ENCODE peak calls at places on chromosomes 11 and 22, in seven cellular contexts. One of them, this sample, is unnamed.
A peak's percentile ranks its signal among the peaks of the same experiment; 100 is the strongest.

GRCh38 chr22:34493471-34493870 is 572.5 kb upstream of the ISX start:
- DNase-seq in H9: no peak
- DNase-seq in body of pancreas: no peak
- DNase-seq in astrocyte: no peak
- DNase-seq in coronary artery: no peak
- DNase-seq in WTC11: no peak
- DNase-seq in suprapubic skin: no peak
- DNase-seq in this sample: no peak

GRCh38 chr11:113874096-113874919 is 1.1 kb downstream of the USP28 start:
- DNase-seq in body of pancreas: no peak
- DNase-seq in suprapubic skin: no peak
- DNase-seq in astrocyte: peak; percentile 5
- DNase-seq in H9: no peak
- DNase-seq in coronary artery: no peak
- DNase-seq in WTC11: no peak
- DNase-seq in this sample: no peak

GRCh38 chr22:45680932-45681700 is 9.5 kb downstream of the ATXN10 start:
- DNase-seq in coronary artery: no peak
- DNase-seq in WTC11: no peak
- DNase-seq in body of pancreas: no peak
- DNase-seq in suprapubic skin: no peak
- DNase-seq in H9: no peak
- DNase-seq in astrocyte: peak; percentile 95
- DNase-seq in this sample: no peak

GRCh38 chr11:70930215-70930614 is 322.2 kb downstream of the SHANK2 start:
- DNase-seq in astrocyte: no peak
- DNase-seq in WTC11: no peak
- DNase-seq in suprapubic skin: no peak
- DNase-seq in H9: no peak
- DNase-seq in coronary artery: no peak
- DNase-seq in body of pancreas: no peak
- DNase-seq in this sample: no peak

GRCh38 chr11:58958500-58958899 is 19.2 kb downstream of the GLYATL1 start:
- DNase-seq in H9: peak; percentile 42
- DNase-seq in body of pancreas: peak; percentile 39
- DNase-seq in coronary artery: no peak
- DNase-seq in suprapubic skin: no peak
- DNase-seq in astrocyte: no peak
- DNase-seq in WTC11: peak; percentile 57
- DNase-seq in this sample: peak; percentile 53

GRCh38 chr11:73386026-73386425 is 9.8 kb downstream of the RELT start:
- DNase-seq in coronary artery: no peak
- DNase-seq in suprapubic skin: no peak
- DNase-seq in H9: no peak
- DNase-seq in WTC11: no peak
- DNase-seq in body of pancreas: no peak
- DNase-seq in astrocyte: no peak
- DNase-seq in this sample: peak; percentile 80

GRCh38 chr11:107549253-107549953 is 16.1 kb downstream of the ALKBH8 start:
- DNase-seq in coronary artery: no peak
- DNase-seq in H9: no peak
- DNase-seq in suprapubic skin: no peak
- DNase-seq in astrocyte: no peak
- DNase-seq in body of pancreas: peak; percentile 17
- DNase-seq in WTC11: no peak
- DNase-seq in this sample: no peak

GRCh38 chr11:102853055-102853454 is 9.6 kb upstream of the MMP3 start:
- DNase-seq in coronary artery: no peak
- DNase-seq in WTC11: no peak
- DNase-seq in H9: no peak
- DNase-seq in suprapubic skin: no peak
- DNase-seq in astrocyte: no peak
- DNase-seq in body of pancreas: no peak
- DNase-seq in this sample: no peak

GRCh38 chr11:43954241-43954640 is 11.8 kb downstream of the C11orf96 start:
- DNase-seq in coronary artery: no peak
- DNase-seq in suprapubic skin: no peak
- DNase-seq in astrocyte: no peak
- DNase-seq in WTC11: no peak
- DNase-seq in H9: peak; percentile 74
- DNase-seq in body of pancreas: no peak
- DNase-seq in this sample: no peak

GRCh38 chr22:38270091-38270972 is 2.5 kb downstream of the TMEM184B start:
- DNase-seq in H9: peak; percentile 19
- DNase-seq in body of pancreas: no peak
- DNase-seq in astrocyte: no peak
- DNase-seq in coronary artery: no peak
- DNase-seq in WTC11: no peak
- DNase-seq in suprapubic skin: no peak
- DNase-seq in this sample: no peak

GRCh38 chr11:28696591-28696990 is 588.4 kb downstream of the METTL15 start:
- DNase-seq in suprapubic skin: no peak
- DNase-seq in H9: no peak
- DNase-seq in body of pancreas: no peak
- DNase-seq in coronary artery: no peak
- DNase-seq in astrocyte: peak; percentile 39
- DNase-seq in WTC11: no peak
- DNase-seq in this sample: no peak

GRCh38 chr11:65489061-65489705 is 9.7 kb upstream of the MALAT1 start:
- DNase-seq in astrocyte: peak; percentile 87
- DNase-seq in suprapubic skin: peak; percentile 79
- DNase-seq in coronary artery: peak; percentile 98
- DNase-seq in WTC11: peak; percentile 79
- DNase-seq in H9: peak; percentile 93
- DNase-seq in body of pancreas: peak; percentile 49
- DNase-seq in this sample: no peak

GRCh38 chr11:41201156-41201555 is 258.3 kb downstream of the LRRC4C start:
- DNase-seq in H9: peak; percentile 54
- DNase-seq in WTC11: peak; percentile 75
- DNase-seq in coronary artery: no peak
- DNase-seq in astrocyte: peak; percentile 14
- DNase-seq in suprapubic skin: no peak
- DNase-seq in body of pancreas: no peak
- DNase-seq in this sample: no peak

GRCh38 chr22:30183861-30184278 is 62.7 kb downstream of the LIF start:
- DNase-seq in H9: no peak
- DNase-seq in astrocyte: peak; percentile 72
- DNase-seq in suprapubic skin: no peak
- DNase-seq in body of pancreas: no peak
- DNase-seq in coronary artery: no peak
- DNase-seq in WTC11: no peak
- DNase-seq in this sample: no peak

GRCh38 chr11:17385926-17386325 is 2.5 kb downstream of the KCNJ11 start:
- DNase-seq in body of pancreas: no peak
- DNase-seq in H9: no peak
- DNase-seq in astrocyte: no peak
- DNase-seq in coronary artery: no peak
- DNase-seq in WTC11: no peak
- DNase-seq in suprapubic skin: no peak
- DNase-seq in this sample: peak; percentile 32

GRCh38 chr11:67409261-67409666 is 5.4 kb downstream of the TBC1D10C start:
- DNase-seq in body of pancreas: no peak
- DNase-seq in suprapubic skin: no peak
- DNase-seq in WTC11: no peak
- DNase-seq in coronary artery: no peak
- DNase-seq in H9: no peak
- DNase-seq in astrocyte: no peak
- DNase-seq in this sample: no peak

GRCh38 chr22:47046411-47047065 is 284.1 kb downstream of the TBC1D22A start:
- DNase-seq in suprapubic skin: no peak
- DNase-seq in astrocyte: no peak
- DNase-seq in WTC11: no peak
- DNase-seq in H9: no peak
- DNase-seq in coronary artery: no peak
- DNase-seq in body of pancreas: peak; percentile 15
- DNase-seq in this sample: peak; percentile 32

GRCh38 chr11:95659088-95659487 is 130.5 kb downstream of the FAM76B start:
- DNase-seq in H9: no peak
- DNase-seq in astrocyte: peak; percentile 54
- DNase-seq in suprapubic skin: no peak
- DNase-seq in body of pancreas: no peak
- DNase-seq in coronary artery: no peak
- DNase-seq in WTC11: no peak
- DNase-seq in this sample: no peak

GRCh38 chr11:133656100-133656635 is 123.9 kb upstream of the OPCML start:
- DNase-seq in astrocyte: no peak
- DNase-seq in H9: no peak
- DNase-seq in coronary artery: no peak
- DNase-seq in WTC11: no peak
- DNase-seq in body of pancreas: no peak
- DNase-seq in suprapubic skin: no peak
- DNase-seq in this sample: no peak

GRCh38 chr11:110131386-110132123 is 38.4 kb downstream of the ZC3H12C start:
- DNase-seq in astrocyte: no peak
- DNase-seq in H9: no peak
- DNase-seq in body of pancreas: no peak
- DNase-seq in WTC11: no peak
- DNase-seq in suprapubic skin: no peak
- DNase-seq in coronary artery: no peak
- DNase-seq in this sample: no peak

GRCh38 chr11:65643971-65644370 is 6.1 kb downstream of the SIPA1 start:
- DNase-seq in WTC11: peak; percentile 59
- DNase-seq in coronary artery: no peak
- DNase-seq in astrocyte: no peak
- DNase-seq in suprapubic skin: no peak
- DNase-seq in body of pancreas: no peak
- DNase-seq in H9: peak; percentile 79
- DNase-seq in this sample: no peak

GRCh38 chr11:27528711-27529110 is 22.1 kb upstream of the LIN7C start:
- DNase-seq in body of pancreas: no peak
- DNase-seq in astrocyte: no peak
- DNase-seq in suprapubic skin: no peak
- DNase-seq in H9: no peak
- DNase-seq in WTC11: no peak
- DNase-seq in coronary artery: no peak
- DNase-seq in this sample: no peak
- TF ChIP-seq CTCF in body of pancreas: no peak
- TF ChIP-seq CTCF in astrocyte: no peak
- TF ChIP-seq CTCF in suprapubic skin: no peak
- TF ChIP-seq CTCF in H9: no peak
- TF ChIP-seq CTCF in WTC11: no peak
- TF ChIP-seq CTCF in coronary artery: no peak
- TF ChIP-seq CTCF in this sample: no peak

DNA sequence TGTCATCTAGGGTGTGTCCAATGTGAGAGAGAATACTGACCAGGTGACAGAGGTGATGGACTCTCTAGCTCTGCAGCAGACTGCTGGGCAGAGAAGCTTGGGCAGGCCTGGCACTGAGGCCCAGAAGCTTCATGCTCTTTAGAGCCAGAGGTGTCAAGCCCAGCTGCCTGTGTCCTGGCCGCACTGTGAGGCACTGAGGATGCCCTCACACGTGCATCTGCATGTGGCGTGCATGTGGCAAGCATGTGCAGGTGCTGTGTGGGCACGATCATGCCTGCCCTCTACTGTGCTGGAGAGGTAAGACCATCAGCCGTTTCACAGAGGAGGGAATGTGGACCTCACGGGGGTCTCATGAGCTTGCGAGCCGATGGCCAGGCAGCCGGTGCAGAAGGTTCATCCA is 15.8 kb upstream of the TXNRD2 start:
- DNase-seq in WTC11: no peak
- DNase-seq in H9: no peak
- DNase-seq in coronary artery: no peak
- DNase-seq in body of pancreas: peak; percentile 19
- DNase-seq in astrocyte: no peak
- DNase-seq in suprapubic skin: no peak
- DNase-seq in this sample: no peak
- TF ChIP-seq CTCF in WTC11: no peak
- TF ChIP-seq CTCF in H9: peak; percentile 31
- TF ChIP-seq CTCF in coronary artery: no peak
- TF ChIP-seq CTCF in body of pancreas: no peak
- TF ChIP-seq CTCF in astrocyte: no peak
- TF ChIP-seq CTCF in suprapubic skin: no peak
- TF ChIP-seq CTCF in this sample: no peak

GRCh38 chr11:19661827-19662226 is 50.8 kb upstream of the NAV2 start:
- DNase-seq in H9: no peak
- DNase-seq in coronary artery: no peak
- DNase-seq in body of pancreas: no peak
- DNase-seq in astrocyte: no peak
- DNase-seq in WTC11: no peak
- DNase-seq in suprapubic skin: no peak
- DNase-seq in this sample: no peak

GRCh38 chr11:19660076-19660475 is 52.6 kb upstream of the NAV2 start:
- DNase-seq in H9: no peak
- DNase-seq in WTC11: no peak
- DNase-seq in coronary artery: no peak
- DNase-seq in astrocyte: peak; percentile 69
- DNase-seq in body of pancreas: peak; percentile 27
- DNase-seq in suprapubic skin: no peak
- DNase-seq in this sample: no peak

GRCh38 chr11:19659529-19659928 is 53.1 kb upstream of the NAV2 start:
- DNase-seq in astrocyte: no peak
- DNase-seq in WTC11: no peak
- DNase-seq in H9: no peak
- DNase-seq in coronary artery: no peak
- DNase-seq in suprapubic skin: no peak
- DNase-seq in body of pancreas: no peak
- DNase-seq in this sample: no peak

GRCh38 chr11:19656140-19656541 is 56.5 kb upstream of the NAV2 start:
- DNase-seq in coronary artery: no peak
- DNase-seq in H9: no peak
- DNase-seq in body of pancreas: no peak
- DNase-seq in astrocyte: no peak
- DNase-seq in suprapubic skin: no peak
- DNase-seq in WTC11: no peak
- DNase-seq in this sample: no peak

DNA sequence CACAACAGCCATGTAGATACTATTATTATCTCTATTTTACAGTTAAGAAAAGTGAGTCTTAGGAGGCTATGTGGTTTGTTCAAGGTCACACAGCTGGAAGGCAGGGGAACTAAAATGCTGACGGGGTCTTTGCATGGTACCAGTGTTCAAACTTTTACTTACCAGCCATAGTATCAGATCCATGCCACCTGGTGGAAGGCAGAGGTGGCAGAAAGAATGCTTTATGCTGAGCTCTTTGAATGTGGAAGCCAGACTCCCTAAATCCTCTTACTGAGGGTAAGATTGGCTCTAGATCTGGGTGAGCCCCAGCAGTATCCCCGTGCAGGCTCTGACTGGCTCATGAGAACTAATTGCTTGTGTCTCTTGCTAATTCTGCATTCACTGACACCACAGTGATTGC is 54.3 kb upstream of the NAV2 start:
- DNase-seq in body of pancreas: no peak
- DNase-seq in H9: no peak
- DNase-seq in coronary artery: no peak
- DNase-seq in suprapubic skin: no peak
- DNase-seq in WTC11: no peak
- DNase-seq in astrocyte: no peak
- DNase-seq in this sample: no peak
- TF ChIP-seq CTCF in body of pancreas: no peak
- TF ChIP-seq CTCF in H9: peak; percentile 39
- TF ChIP-seq CTCF in coronary artery: no peak
- TF ChIP-seq CTCF in suprapubic skin: no peak
- TF ChIP-seq CTCF in WTC11: no peak
- TF ChIP-seq CTCF in astrocyte: no peak
- TF ChIP-seq CTCF in this sample: no peak

DNA sequence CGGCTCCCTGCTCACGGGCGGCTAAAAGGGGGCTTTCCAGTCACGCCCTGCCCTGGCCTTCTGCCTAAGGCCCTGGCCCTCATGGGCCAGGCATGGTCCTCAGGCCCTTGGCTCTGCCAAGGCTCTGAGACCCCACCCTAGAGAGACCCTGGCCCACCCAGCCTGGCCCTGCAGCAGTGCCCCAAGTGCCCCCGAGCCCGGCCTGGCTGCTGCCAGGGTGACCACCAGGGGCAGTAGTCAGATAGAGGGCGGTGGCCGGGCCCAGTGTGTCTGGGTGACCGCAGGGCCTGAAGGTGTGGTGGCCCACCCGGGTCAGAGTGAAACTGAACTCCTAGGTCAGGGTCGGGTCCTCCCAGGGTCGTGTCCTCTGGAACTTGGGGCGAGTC is 29.4 kb upstream of the CCDC188 start:
- DNase-seq in suprapubic skin: no peak
- DNase-seq in H9: no peak
- DNase-seq in astrocyte: no peak
- DNase-seq in body of pancreas: no peak
- DNase-seq in coronary artery: no peak
- DNase-seq in WTC11: peak; percentile 44
- DNase-seq in this sample: no peak
- TF ChIP-seq CTCF in suprapubic skin: no peak
- TF ChIP-seq CTCF in H9: peak; percentile 60
- TF ChIP-seq CTCF in astrocyte: peak; percentile 6
- TF ChIP-seq CTCF in body of pancreas: no peak
- TF ChIP-seq CTCF in coronary artery: no peak
- TF ChIP-seq CTCF in WTC11: peak; percentile 21
- TF ChIP-seq CTCF in this sample: no peak

This sample was measured in CD14-positive monocyte.